ENCODE peak calls at places on chromosomes 13 and 19, in eight cellular contexts. C is lower leg skin, L is AG04450, U is dorsolateral prefrontal cortex, G is lower lobe of right lung, D is cardiac fibroblast, Q is GM12878, O is choroid plexus epithelial cell. K is an unnamed sample.
A peak's percentile ranks its signal among the peaks of the same experiment; 100 is the strongest.

GRCh38 chr19:33825556-33825955 is 28.9 kb downstream of the KCTD15 start:
- DNase-seq in C (no peak), L (no peak), U (peak; percentile 6), G (no peak), D (no peak), Q (no peak), O (no peak), K (no peak)

GRCh38 chr19:15456871-15457700 is 7.3 kb downstream of the RASAL3 start:
- DNase-seq in C (peak; percentile 31), L (no peak), U (no peak), G (no peak), D (no peak), Q (no peak), O (no peak), K (no peak)

GRCh38 chr13:40590112-40590862 is 76.2 kb downstream of the FOXO1 start:
- DNase-seq in C (no peak), L (no peak), U (no peak), G (no peak), D (peak; percentile 24), Q (no peak), O (no peak), K (no peak)

GRCh38 chr13:40026174-40026585 is 370.7 kb downstream of the COG6 start:
- DNase-seq in C (no peak), L (no peak), U (no peak), G (no peak), D (no peak), Q (peak; percentile 100), O (peak; percentile 64), K (peak; percentile 56)

GRCh38 chr19:4288091-4288777 is 9.2 kb downstream of the SHD start:
- DNase-seq in C (no peak), L (no peak), U (no peak), G (no peak), D (no peak), Q (no peak), O (no peak), K (no peak)

GRCh38 chr13:59651479-59651878 is 512.2 kb downstream of the DIAPH3 start:
- DNase-seq in C (no peak), L (no peak), U (no peak), G (no peak), D (no peak), Q (no peak), O (no peak), K (no peak)

GRCh38 chr13:28340272-28340793 is 154.6 kb downstream of the FLT1 start:
- DNase-seq in C (no peak), L (no peak), U (no peak), G (no peak), D (no peak), Q (no peak), O (no peak), K (no peak)

GRCh38 chr13:80577951-80578670 is 237.2 kb upstream of the SPRY2 start:
- DNase-seq in C (no peak), L (no peak), U (no peak), G (no peak), D (no peak), Q (no peak), O (no peak), K (no peak)

GRCh38 chr13:31797154-31797775 is 57.9 kb downstream of the RXFP2 start:
- DNase-seq in C (no peak), L (peak; percentile 2), U (no peak), G (no peak), D (peak; percentile 71), Q (no peak), O (peak; percentile 54), K (no peak)

GRCh38 chr13:98363326-98363725 is 186.3 kb upstream of the RNF113B start:
- DNase-seq in C (no peak), L (no peak), U (no peak), G (no peak), D (no peak), Q (no peak), O (no peak), K (no peak)

GRCh38 chr19:47309038-47309437 is 623 bp upstream of the C5AR1 start:
- DNase-seq in C (no peak), L (no peak), U (no peak), G (no peak), D (peak; percentile 69), Q (no peak), O (no peak), K (no peak)

GRCh38 chr19:34269968-34270621 is 15.7 kb downstream of the GARRE1 start:
- DNase-seq in C (peak; percentile 45), L (no peak), U (peak; percentile 26), G (peak; percentile 77), D (peak; percentile 81), Q (peak; percentile 62), O (peak; percentile 70), K (peak; percentile 64)

GRCh38 chr13:52449323-52450011 is 967 bp downstream of the VPS36 start:
- DNase-seq in C (no peak), L (no peak), U (no peak), G (no peak), D (no peak), Q (no peak), O (no peak), K (no peak)

GRCh38 chr13:52447815-52448552 is 2.5 kb downstream of the VPS36 start:
- DNase-seq in C (no peak), L (no peak), U (no peak), G (no peak), D (no peak), Q (no peak), O (peak; percentile 7), K (no peak)

GRCh38 chr13:52452470-52452869 is 2.0 kb upstream of the VPS36 start:
- DNase-seq in C (no peak), L (no peak), U (no peak), G (no peak), D (no peak), Q (no peak), O (no peak), K (no peak)

GRCh38 chr13:52450012-52450792 is at the start of gene VPS36:
- DNase-seq in C (peak; percentile 94), L (peak; percentile 83), U (peak; percentile 94), G (peak; percentile 98), D (peak; percentile 97), Q (peak; percentile 72), O (peak; percentile 96), K (peak; percentile 91)

DNA sequence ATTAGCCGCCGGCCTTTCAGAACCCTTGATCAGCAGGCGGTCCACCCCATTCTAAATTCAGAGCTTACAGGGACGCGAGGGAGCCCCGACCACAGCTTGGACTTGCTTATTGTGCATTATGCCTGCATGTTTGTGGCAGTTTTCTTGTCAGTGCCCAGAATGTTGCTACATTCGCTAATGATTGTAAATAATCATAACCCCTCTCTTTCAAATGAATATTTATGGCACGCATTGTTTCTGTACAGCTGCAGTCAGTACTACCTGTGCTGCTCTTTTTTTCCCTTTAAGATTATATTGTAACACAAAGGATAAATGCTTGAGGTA is 321 bp upstream of the VPS36 start:
- DNase-seq in C (no peak), L (no peak), U (no peak), G (no peak), D (no peak), Q (no peak), O (no peak), K (no peak)
- TF ChIP-seq CTCF in C (no peak), L (no peak), U (peak; percentile 17), G (no peak), D (peak; percentile 71), Q (no peak), O (no peak), K (no peak)

GRCh38 chr19:50462970-50463369 is 13.3 kb upstream of the EMC10 start:
- DNase-seq in C (no peak), L (no peak), U (no peak), G (no peak), D (no peak), Q (no peak), O (no peak), K (no peak)

GRCh38 chr19:50464348-50464747 is 12.0 kb upstream of the EMC10 start:
- DNase-seq in C (no peak), L (no peak), U (no peak), G (no peak), D (no peak), Q (no peak), O (no peak), K (no peak)

GRCh38 chr19:50467566-50467965 is 8.7 kb upstream of the EMC10 start:
- DNase-seq in C (no peak), L (no peak), U (no peak), G (no peak), D (no peak), Q (no peak), O (no peak), K (no peak)

GRCh38 chr19:50465000-50465399 is 11.3 kb upstream of the EMC10 start:
- DNase-seq in C (no peak), L (no peak), U (no peak), G (no peak), D (no peak), Q (no peak), O (no peak), K (no peak)

DNA sequence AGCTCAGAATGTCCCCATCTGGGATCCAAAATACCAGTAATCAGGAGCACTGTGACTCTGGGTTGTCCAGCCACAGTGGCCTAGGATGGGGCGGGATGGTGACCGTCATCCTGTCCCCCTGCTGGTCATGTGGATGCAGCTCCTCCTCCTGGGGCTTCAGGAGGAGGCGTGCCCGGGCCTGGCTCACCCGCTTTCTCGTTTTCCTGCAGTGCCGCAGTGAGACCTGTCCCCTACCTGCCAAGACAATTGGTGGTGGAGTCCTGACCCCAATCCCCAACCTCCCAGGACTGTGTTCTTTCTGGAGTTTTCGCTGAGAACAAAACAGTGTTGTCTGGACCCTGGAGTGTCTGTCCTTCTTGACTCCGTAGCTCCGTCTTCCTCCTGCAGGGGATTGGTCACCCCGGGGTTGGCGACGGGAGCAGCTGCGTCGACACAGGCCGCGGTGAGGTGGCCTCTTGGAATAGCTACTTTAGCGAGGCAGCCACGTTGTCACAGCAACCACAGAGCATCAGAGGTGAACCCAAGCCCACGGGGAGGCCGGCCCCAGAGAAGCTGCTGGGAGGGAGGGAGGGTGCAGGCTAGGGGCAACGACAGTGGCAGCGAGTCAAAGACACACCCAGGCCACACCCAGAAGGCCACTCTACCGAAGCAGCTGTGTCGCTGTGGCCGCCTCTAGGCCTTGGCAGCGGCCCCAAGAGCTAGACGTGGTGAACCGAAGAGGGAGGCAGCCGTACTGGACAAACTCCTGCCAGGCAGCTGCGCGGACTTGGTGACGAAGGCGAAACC is 10.1 kb upstream of the EMC10 start:
- DNase-seq in C (no peak), L (no peak), U (no peak), G (peak; percentile 79), D (no peak), Q (no peak), O (no peak), K (no peak)
- TF ChIP-seq CTCF in C (no peak), L (peak; percentile 29), U (no peak), G (no peak), D (peak; percentile 24), Q (no peak), O (peak; percentile 32), K (no peak)

DNA sequence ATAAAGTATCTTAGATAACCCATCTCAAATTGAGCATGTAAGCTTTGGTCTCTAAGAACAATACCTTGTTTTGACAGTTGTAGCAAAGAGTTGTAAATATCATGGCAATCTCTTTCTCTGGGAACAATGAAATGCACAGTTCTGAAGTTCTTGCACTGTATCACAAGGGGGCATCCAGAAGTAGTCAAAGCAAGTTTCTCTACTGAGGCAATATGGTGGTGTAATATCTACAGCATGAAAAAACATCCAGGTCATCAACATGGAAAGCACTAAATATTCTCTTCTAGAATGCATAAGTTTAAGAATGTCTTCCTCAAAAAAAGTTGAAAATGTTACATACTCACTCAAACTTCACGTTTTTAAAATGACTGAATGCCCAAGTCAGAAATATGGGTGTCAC is 19.6 kb downstream of the MTMR6 start:
- DNase-seq in C (no peak), L (no peak), U (no peak), G (no peak), D (peak; percentile 41), Q (no peak), O (peak; percentile 62), K (no peak)
- TF ChIP-seq CTCF in C (no peak), L (peak; percentile 31), U (no peak), G (peak; percentile 22), D (peak; percentile 28), Q (peak; percentile 12), O (peak; percentile 55), K (peak; percentile 19)

GRCh38 chr19:51394045-51394836 is 3.9 kb upstream of the C19orf84 start:
- DNase-seq in C (peak; percentile 96), L (peak; percentile 96), U (peak; percentile 96), G (peak; percentile 95), D (peak; percentile 99), Q (peak; percentile 99), O (peak; percentile 100), K (peak; percentile 94)
- TF ChIP-seq CTCF in C (no peak), L (no peak), U (peak; percentile 22), G (no peak), D (peak; percentile 2), Q (peak; percentile 2), O (peak; percentile 46), K (peak; percentile 4)